ENCODE peak calls at places on chromosomes 6 and 20, in five cellular contexts. S is K562, I is HepG2, X is H1, Q is GM12878. N is an unnamed sample.

GRCh38 chr20:59145926-59146800 is 17.5 kb upstream of the ZNF831 start:
- DNase-seq in X (no peak), I (no peak), S (no peak), Q (no peak), N (no peak)

GRCh38 chr6:89323461-89324098 is 8.5 kb upstream of the GABRR2 start:
- DNase-seq in S (no peak), Q (no peak), X (no peak), I (no peak), N (no peak)

GRCh38 chr20:3753098-3753497 is 14.5 kb downstream of the ADISSP start:
- DNase-seq in Q (no peak), S (peak), X (no peak), I (peak), N (peak)

GRCh38 chr6:16044211-16044643 is 84.7 kb upstream of the MYLIP start:
- DNase-seq in X (no peak), I (no peak), Q (no peak), S (no peak), N (no peak)

GRCh38 chr20:1150218-1150617 is 31.8 kb downstream of the PSMF1 start:
- DNase-seq in Q (no peak), S (no peak), X (no peak), I (peak), N (no peak)

GRCh38 chr6:46331461-46331860 is 159.8 kb downstream of the RCAN2 start:
- DNase-seq in Q (no peak), I (no peak), X (no peak), S (no peak), N (no peak)

GRCh38 chr20:34143951-34144350 is 31.9 kb upstream of the EIF2S2 start:
- DNase-seq in S (peak), I (peak), Q (no peak), X (no peak), N (no peak)

GRCh38 chr20:52493177-52493711 is 301.7 kb upstream of the ZFP64 start:
- DNase-seq in X (no peak), Q (no peak), S (no peak), I (no peak), N (no peak)

GRCh38 chr20:43409041-43409913 is 48.4 kb upstream of the SRSF6 start:
- DNase-seq in X (peak), I (peak), Q (peak), S (peak), N (peak)

GRCh38 chr6:108156180-108156937 is 9.5 kb upstream of the NR2E1 start:
- DNase-seq in X (no peak), S (no peak), I (peak), Q (no peak), N (no peak)

GRCh38 chr6:10268111-10268510 is 146.8 kb downstream of the TFAP2A start:
- DNase-seq in S (no peak), X (peak), I (no peak), Q (no peak), N (no peak)

DNA sequence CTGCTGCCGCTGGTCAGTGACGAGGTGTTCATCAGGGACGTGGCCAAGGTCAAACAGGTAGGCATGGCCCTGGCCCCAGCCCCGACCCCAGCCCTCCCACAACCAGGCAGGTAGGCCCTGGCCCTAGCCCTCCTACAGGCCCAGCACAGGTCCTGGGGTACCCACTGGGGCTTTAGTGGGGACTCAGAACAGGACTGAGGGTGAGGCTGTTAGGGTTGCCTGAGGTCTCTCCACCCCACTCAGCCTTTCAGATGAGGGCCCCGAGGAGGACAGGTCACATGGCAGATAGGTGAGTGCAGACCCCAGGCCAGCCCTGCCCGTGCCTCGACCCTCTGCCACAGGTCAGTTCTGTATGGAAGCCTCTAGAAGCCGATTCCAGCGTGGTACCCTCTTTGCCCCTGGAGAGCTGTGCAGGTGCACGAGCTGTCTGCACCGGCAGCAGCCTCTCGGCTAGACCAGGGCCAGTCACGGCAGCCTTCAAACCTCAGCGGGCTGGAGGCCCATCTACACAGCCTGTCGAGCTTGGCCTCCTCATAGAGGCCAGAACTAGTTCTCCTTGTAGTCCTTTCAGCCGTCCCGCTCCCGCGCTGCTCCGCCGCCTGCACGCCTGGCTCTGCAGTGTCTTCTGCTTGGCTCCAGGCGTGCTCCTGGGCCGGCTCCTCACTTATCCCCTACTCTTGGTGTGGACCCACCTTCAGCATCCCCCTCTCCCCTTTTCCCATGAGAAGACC is 35.5 kb downstream of the PYGB start:
- DNase-seq in I (no peak), X (no peak), Q (no peak), S (no peak), N (no peak)
- H3K4me3 ChIP-seq in I (no peak), X (no peak), Q (no peak), S (no peak), N (no peak)

GRCh38 chr6:20808439-20808838 is 274.2 kb downstream of the CDKAL1 start:
- DNase-seq in I (no peak), S (no peak), X (no peak), Q (no peak), N (no peak)
- TF ChIP-seq SRF in I (no peak), S (no peak), X (no peak), Q (no peak), N (no peak)

GRCh38 chr20:44717986-44718385 is 2.8 kb downstream of the CCN5 start:
- DNase-seq in I (no peak), Q (no peak), X (no peak), S (peak), N (no peak)
- H3K4me3 ChIP-seq in I (no peak), Q (no peak), X (no peak), S (no peak), N (no peak)

DNA sequence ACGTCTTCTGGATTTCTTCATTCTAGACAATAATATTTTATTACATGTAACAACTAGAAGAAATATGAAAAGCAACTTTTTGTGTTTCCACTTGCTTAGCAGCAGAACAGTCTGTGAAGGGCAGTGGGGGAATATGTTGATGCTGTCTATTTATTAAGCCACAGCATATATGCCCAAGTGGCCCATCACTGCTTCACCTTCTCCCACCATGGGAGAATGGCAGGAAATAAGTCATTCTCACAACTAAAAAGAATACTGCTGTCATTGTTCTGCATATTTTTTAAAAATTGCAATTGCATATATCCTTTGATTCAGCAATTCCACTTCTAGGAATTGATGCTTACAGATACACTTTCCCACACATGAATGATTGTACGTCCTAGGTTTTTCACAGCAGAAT is 26.7 kb downstream of the KIF3B start:
- DNase-seq in Q (no peak), S (no peak), I (no peak), X (no peak), N (no peak)
- TF ChIP-seq SRF in Q (no peak), S (no peak), I (no peak), X (no peak), N (no peak)

DNA sequence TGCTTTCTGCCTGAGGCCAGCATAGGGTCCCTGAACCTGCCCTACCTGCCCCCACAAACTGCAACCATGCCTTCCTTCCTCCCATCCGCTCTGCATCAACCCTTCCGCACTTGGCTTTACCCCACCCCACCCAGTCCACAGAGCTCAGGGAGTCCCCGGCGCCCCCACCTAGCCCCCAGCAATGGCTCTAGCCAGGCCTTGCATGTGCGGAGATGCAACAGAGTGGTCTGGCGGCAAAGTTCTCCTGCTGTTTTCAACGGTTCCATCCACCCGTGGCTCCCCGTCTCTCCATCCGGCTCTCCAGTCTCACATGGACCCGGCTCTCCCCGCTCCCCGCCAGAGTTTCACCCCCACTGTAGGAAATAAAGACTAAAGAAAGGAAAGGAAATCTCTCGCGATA is 795 bp downstream of the LRFN2 start:
- DNase-seq in X (no peak), S (no peak), I (no peak), Q (no peak), N (no peak)
- H3K4me3 ChIP-seq in X (peak), S (no peak), I (no peak), Q (no peak), N (no peak)

GRCh38 chr20:58043122-58043865 is 185.2 kb downstream of the ANKRD60 start:
- DNase-seq in X (no peak), I (no peak), S (no peak), Q (no peak), N (no peak)

GRCh38 chr20:58040447-58041290 is 187.8 kb downstream of the ANKRD60 start:
- DNase-seq in X (no peak), Q (no peak), I (no peak), S (no peak), N (no peak)

GRCh38 chr20:58044286-58044685 is 184.2 kb downstream of the ANKRD60 start:
- DNase-seq in X (no peak), S (no peak), Q (no peak), I (no peak), N (no peak)

GRCh38 chr20:58043866-58044140 is 184.7 kb downstream of the ANKRD60 start:
- DNase-seq in I (no peak), X (no peak), S (no peak), Q (no peak), N (no peak)

DNA sequence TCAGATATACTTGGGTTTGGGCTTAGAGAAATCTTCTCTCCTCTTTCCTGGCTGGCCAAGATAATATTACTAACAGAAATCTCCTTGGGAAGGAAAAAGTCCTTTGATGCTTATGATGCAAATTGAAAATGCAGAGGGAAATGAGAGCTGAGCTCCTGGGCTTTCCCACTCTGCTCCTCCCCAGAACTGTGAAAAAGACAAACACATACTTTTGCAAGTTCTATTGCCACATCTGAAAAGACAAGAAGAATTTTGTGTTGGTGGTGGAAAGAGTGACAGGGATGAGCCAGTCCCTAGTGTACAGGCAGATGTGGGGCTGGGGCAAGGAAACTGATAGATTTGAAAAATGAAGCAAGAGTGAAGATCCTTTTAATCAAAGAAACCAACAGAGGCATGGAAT is 185.8 kb downstream of the ANKRD60 start:
- DNase-seq in I (no peak), X (no peak), Q (no peak), S (no peak), N (no peak)
- TF ChIP-seq SRF in I (no peak), X (no peak), Q (no peak), S (no peak), N (no peak)

GRCh38 chr6:111734068-111734825 is 128.6 kb upstream of the TRAF3IP2 start:
- DNase-seq in Q (no peak), X (no peak), I (no peak), S (no peak), N (no peak)

GRCh38 chr6:111732390-111732789 is 126.7 kb upstream of the TRAF3IP2 start:
- DNase-seq in I (no peak), X (no peak), Q (no peak), S (no peak), N (no peak)

GRCh38 chr6:111731404-111732195 is 125.9 kb upstream of the TRAF3IP2 start:
- DNase-seq in S (no peak), I (no peak), X (no peak), Q (no peak), N (no peak)

GRCh38 chr6:111727798-111728197 is 122.1 kb upstream of the TRAF3IP2 start:
- DNase-seq in Q (no peak), X (no peak), I (no peak), S (peak), N (peak)

DNA sequence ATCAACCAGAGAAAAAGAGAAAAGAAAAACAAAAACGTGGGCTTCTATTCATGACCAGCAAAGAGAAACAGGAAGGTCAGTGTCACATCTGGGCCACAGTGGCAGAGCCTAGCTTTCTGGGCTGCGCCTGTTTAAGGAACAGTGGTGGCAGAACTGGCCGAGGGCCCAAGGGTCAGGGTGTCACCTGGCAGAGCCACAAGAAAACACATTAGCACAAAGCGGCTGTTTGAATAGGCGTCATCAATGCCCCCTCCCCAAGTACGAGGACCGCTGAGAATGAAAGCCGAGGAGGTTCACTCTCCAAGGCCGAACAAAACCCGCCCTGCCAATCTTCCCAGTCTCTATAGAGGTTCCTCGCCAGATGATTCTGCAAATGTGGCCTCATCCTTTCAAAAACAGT is 125.2 kb upstream of the TRAF3IP2 start:
- DNase-seq in Q (no peak), S (no peak), I (no peak), X (no peak), N (no peak)
- H3K4me3 ChIP-seq in Q (no peak), S (no peak), I (no peak), X (no peak), N (no peak)

N was measured in HCT116.